ENCODE peak calls at places on chromosomes 5 and 9, in nine cellular contexts. One of them, this sample, is unnamed.

GRCh38 chr9:114777841-114778240 is 28.0 kb downstream of the TNFSF15 start:
- DNase-seq in stimulated activated CD8-positive, alpha-beta memory T cell treated with anti-CD3 and anti-CD28 coated beads, Interleukin-7, amount 100 ng/mL, for 4 hours: peak
- DNase-seq in NCI-H1417: no peak
- DNase-seq in nephron progenitor cell: no peak
- DNase-seq in WTC11: no peak
- DNase-seq in NCI-H1930: no peak
- DNase-seq in PC-3: no peak
- DNase-seq in caudate nucleus: no peak
- DNase-seq in neuronal stem cell: no peak
- DNase-seq in this sample: no peak

GRCh38 chr9:89639367-89639795 is 34.6 kb downstream of the GADD45G start:
- DNase-seq in stimulated activated CD8-positive, alpha-beta memory T cell treated with anti-CD3 and anti-CD28 coated beads, Interleukin-7, amount 100 ng/mL, for 4 hours: no peak
- DNase-seq in NCI-H1417: no peak
- DNase-seq in nephron progenitor cell: no peak
- DNase-seq in WTC11: no peak
- DNase-seq in NCI-H1930: no peak
- DNase-seq in PC-3: no peak
- DNase-seq in caudate nucleus: peak
- DNase-seq in neuronal stem cell: no peak
- DNase-seq in this sample: no peak

GRCh38 chr9:119003218-119003617 is 366.0 kb downstream of the BRINP1 start:
- DNase-seq in stimulated activated CD8-positive, alpha-beta memory T cell treated with anti-CD3 and anti-CD28 coated beads, Interleukin-7, amount 100 ng/mL, for 4 hours: no peak
- DNase-seq in NCI-H1417: no peak
- DNase-seq in nephron progenitor cell: no peak
- DNase-seq in WTC11: no peak
- DNase-seq in NCI-H1930: no peak
- DNase-seq in PC-3: no peak
- DNase-seq in caudate nucleus: no peak
- DNase-seq in neuronal stem cell: no peak
- DNase-seq in this sample: peak

GRCh38 chr5:72234265-72234700 is 85.8 kb downstream of the MRPS27 start:
- DNase-seq in stimulated activated CD8-positive, alpha-beta memory T cell treated with anti-CD3 and anti-CD28 coated beads, Interleukin-7, amount 100 ng/mL, for 4 hours: no peak
- DNase-seq in NCI-H1417: no peak
- DNase-seq in nephron progenitor cell: no peak
- DNase-seq in WTC11: no peak
- DNase-seq in NCI-H1930: no peak
- DNase-seq in PC-3: peak
- DNase-seq in caudate nucleus: no peak
- DNase-seq in neuronal stem cell: no peak
- DNase-seq in this sample: peak

GRCh38 chr5:134116789-134117761 is 2.6 kb downstream of the TCF7 start:
- DNase-seq in stimulated activated CD8-positive, alpha-beta memory T cell treated with anti-CD3 and anti-CD28 coated beads, Interleukin-7, amount 100 ng/mL, for 4 hours: no peak
- DNase-seq in NCI-H1417: no peak
- DNase-seq in nephron progenitor cell: no peak
- DNase-seq in WTC11: no peak
- DNase-seq in NCI-H1930: no peak
- DNase-seq in PC-3: no peak
- DNase-seq in caudate nucleus: no peak
- DNase-seq in neuronal stem cell: no peak
- DNase-seq in this sample: no peak

GRCh38 chr5:76402880-76403712 is at the start of gene IQGAP2:
- DNase-seq in stimulated activated CD8-positive, alpha-beta memory T cell treated with anti-CD3 and anti-CD28 coated beads, Interleukin-7, amount 100 ng/mL, for 4 hours: peak
- DNase-seq in NCI-H1417: peak
- DNase-seq in nephron progenitor cell: peak
- DNase-seq in WTC11: peak
- DNase-seq in NCI-H1930: peak
- DNase-seq in PC-3: peak
- DNase-seq in caudate nucleus: peak
- DNase-seq in neuronal stem cell: peak
- DNase-seq in this sample: peak

GRCh38 chr5:96976-97640 is 5.1 kb downstream of the PLEKHG4B start:
- DNase-seq in stimulated activated CD8-positive, alpha-beta memory T cell treated with anti-CD3 and anti-CD28 coated beads, Interleukin-7, amount 100 ng/mL, for 4 hours: no peak
- DNase-seq in NCI-H1417: no peak
- DNase-seq in nephron progenitor cell: no peak
- DNase-seq in WTC11: no peak
- DNase-seq in NCI-H1930: no peak
- DNase-seq in PC-3: no peak
- DNase-seq in caudate nucleus: no peak
- DNase-seq in neuronal stem cell: no peak
- DNase-seq in this sample: no peak

GRCh38 chr5:139642213-139642612 is 5.9 kb upstream of the CXXC5 start:
- DNase-seq in stimulated activated CD8-positive, alpha-beta memory T cell treated with anti-CD3 and anti-CD28 coated beads, Interleukin-7, amount 100 ng/mL, for 4 hours: no peak
- DNase-seq in NCI-H1417: no peak
- DNase-seq in nephron progenitor cell: no peak
- DNase-seq in WTC11: no peak
- DNase-seq in NCI-H1930: no peak
- DNase-seq in PC-3: no peak
- DNase-seq in caudate nucleus: no peak
- DNase-seq in neuronal stem cell: no peak
- DNase-seq in this sample: no peak

GRCh38 chr9:131739192-131739961 is 499 bp downstream of the RAPGEF1 start:
- DNase-seq in stimulated activated CD8-positive, alpha-beta memory T cell treated with anti-CD3 and anti-CD28 coated beads, Interleukin-7, amount 100 ng/mL, for 4 hours: peak
- DNase-seq in NCI-H1417: no peak
- DNase-seq in nephron progenitor cell: peak
- DNase-seq in WTC11: peak
- DNase-seq in NCI-H1930: no peak
- DNase-seq in PC-3: peak
- DNase-seq in caudate nucleus: no peak
- DNase-seq in neuronal stem cell: peak
- DNase-seq in this sample: peak

GRCh38 chr5:84113246-84114118 is 271.2 kb downstream of the EDIL3 start:
- DNase-seq in stimulated activated CD8-positive, alpha-beta memory T cell treated with anti-CD3 and anti-CD28 coated beads, Interleukin-7, amount 100 ng/mL, for 4 hours: no peak
- DNase-seq in NCI-H1417: peak
- DNase-seq in nephron progenitor cell: no peak
- DNase-seq in WTC11: peak
- DNase-seq in NCI-H1930: peak
- DNase-seq in PC-3: no peak
- DNase-seq in caudate nucleus: no peak
- DNase-seq in neuronal stem cell: peak
- DNase-seq in this sample: peak

GRCh38 chr5:157540707-157541451 is 34.7 kb downstream of the ADAM19 start:
- DNase-seq in stimulated activated CD8-positive, alpha-beta memory T cell treated with anti-CD3 and anti-CD28 coated beads, Interleukin-7, amount 100 ng/mL, for 4 hours: peak
- DNase-seq in NCI-H1417: no peak
- DNase-seq in nephron progenitor cell: no peak
- DNase-seq in WTC11: no peak
- DNase-seq in NCI-H1930: no peak
- DNase-seq in PC-3: no peak
- DNase-seq in caudate nucleus: no peak
- DNase-seq in neuronal stem cell: no peak
- DNase-seq in this sample: peak

GRCh38 chr9:130698514-130698913 is 4.9 kb downstream of the EXOSC2 start:
- DNase-seq in stimulated activated CD8-positive, alpha-beta memory T cell treated with anti-CD3 and anti-CD28 coated beads, Interleukin-7, amount 100 ng/mL, for 4 hours: no peak
- DNase-seq in NCI-H1417: no peak
- DNase-seq in nephron progenitor cell: no peak
- DNase-seq in WTC11: no peak
- DNase-seq in NCI-H1930: no peak
- DNase-seq in PC-3: no peak
- DNase-seq in caudate nucleus: no peak
- DNase-seq in neuronal stem cell: no peak
- DNase-seq in this sample: peak

GRCh38 chr9:75803130-75803529 is 87.3 kb upstream of the PCSK5 start:
- DNase-seq in stimulated activated CD8-positive, alpha-beta memory T cell treated with anti-CD3 and anti-CD28 coated beads, Interleukin-7, amount 100 ng/mL, for 4 hours: no peak
- DNase-seq in NCI-H1417: no peak
- DNase-seq in nephron progenitor cell: no peak
- DNase-seq in WTC11: no peak
- DNase-seq in NCI-H1930: no peak
- DNase-seq in PC-3: no peak
- DNase-seq in caudate nucleus: no peak
- DNase-seq in neuronal stem cell: no peak
- DNase-seq in this sample: peak

GRCh38 chr9:95218790-95219189 is 98.7 kb downstream of the FANCC start:
- DNase-seq in stimulated activated CD8-positive, alpha-beta memory T cell treated with anti-CD3 and anti-CD28 coated beads, Interleukin-7, amount 100 ng/mL, for 4 hours: no peak
- DNase-seq in NCI-H1417: no peak
- DNase-seq in nephron progenitor cell: no peak
- DNase-seq in WTC11: no peak
- DNase-seq in NCI-H1930: no peak
- DNase-seq in PC-3: no peak
- DNase-seq in caudate nucleus: no peak
- DNase-seq in neuronal stem cell: no peak
- DNase-seq in this sample: no peak

GRCh38 chr5:16965581-16965980 is 29.5 kb upstream of the MYO10 start:
- DNase-seq in stimulated activated CD8-positive, alpha-beta memory T cell treated with anti-CD3 and anti-CD28 coated beads, Interleukin-7, amount 100 ng/mL, for 4 hours: no peak
- DNase-seq in NCI-H1417: no peak
- DNase-seq in nephron progenitor cell: no peak
- DNase-seq in WTC11: no peak
- DNase-seq in NCI-H1930: no peak
- DNase-seq in PC-3: no peak
- DNase-seq in caudate nucleus: no peak
- DNase-seq in neuronal stem cell: peak
- DNase-seq in this sample: no peak

GRCh38 chr5:35789732-35790461 is 66.8 kb upstream of the IL7R start:
- DNase-seq in stimulated activated CD8-positive, alpha-beta memory T cell treated with anti-CD3 and anti-CD28 coated beads, Interleukin-7, amount 100 ng/mL, for 4 hours: no peak
- DNase-seq in NCI-H1417: no peak
- DNase-seq in nephron progenitor cell: no peak
- DNase-seq in WTC11: no peak
- DNase-seq in NCI-H1930: no peak
- DNase-seq in PC-3: no peak
- DNase-seq in caudate nucleus: no peak
- DNase-seq in neuronal stem cell: no peak
- DNase-seq in this sample: no peak

GRCh38 chr5:6193315-6193714 is 185.0 kb downstream of the MED10 start:
- DNase-seq in stimulated activated CD8-positive, alpha-beta memory T cell treated with anti-CD3 and anti-CD28 coated beads, Interleukin-7, amount 100 ng/mL, for 4 hours: no peak
- DNase-seq in NCI-H1417: peak
- DNase-seq in nephron progenitor cell: no peak
- DNase-seq in WTC11: no peak
- DNase-seq in NCI-H1930: no peak
- DNase-seq in PC-3: peak
- DNase-seq in caudate nucleus: no peak
- DNase-seq in neuronal stem cell: no peak
- DNase-seq in this sample: no peak

GRCh38 chr9:88224938-88225337 is 86.7 kb upstream of the SPATA31C2 start:
- DNase-seq in stimulated activated CD8-positive, alpha-beta memory T cell treated with anti-CD3 and anti-CD28 coated beads, Interleukin-7, amount 100 ng/mL, for 4 hours: no peak
- DNase-seq in NCI-H1417: no peak
- DNase-seq in nephron progenitor cell: no peak
- DNase-seq in WTC11: no peak
- DNase-seq in NCI-H1930: no peak
- DNase-seq in PC-3: no peak
- DNase-seq in caudate nucleus: no peak
- DNase-seq in neuronal stem cell: no peak
- DNase-seq in this sample: no peak

GRCh38 chr5:2686725-2687124 is 64.8 kb downstream of the IRX2 start:
- DNase-seq in stimulated activated CD8-positive, alpha-beta memory T cell treated with anti-CD3 and anti-CD28 coated beads, Interleukin-7, amount 100 ng/mL, for 4 hours: no peak
- DNase-seq in NCI-H1417: no peak
- DNase-seq in nephron progenitor cell: no peak
- DNase-seq in WTC11: peak
- DNase-seq in NCI-H1930: no peak
- DNase-seq in PC-3: no peak
- DNase-seq in caudate nucleus: no peak
- DNase-seq in neuronal stem cell: no peak
- DNase-seq in this sample: no peak

GRCh38 chr9:108056805-108057386 is 567.3 kb upstream of the KLF4 start:
- DNase-seq in stimulated activated CD8-positive, alpha-beta memory T cell treated with anti-CD3 and anti-CD28 coated beads, Interleukin-7, amount 100 ng/mL, for 4 hours: no peak
- DNase-seq in NCI-H1417: no peak
- DNase-seq in nephron progenitor cell: no peak
- DNase-seq in WTC11: no peak
- DNase-seq in NCI-H1930: no peak
- DNase-seq in PC-3: peak
- DNase-seq in caudate nucleus: no peak
- DNase-seq in neuronal stem cell: no peak
- DNase-seq in this sample: peak

GRCh38 chr5:68273717-68274409 is 58.3 kb downstream of the PIK3R1 start:
- DNase-seq in stimulated activated CD8-positive, alpha-beta memory T cell treated with anti-CD3 and anti-CD28 coated beads, Interleukin-7, amount 100 ng/mL, for 4 hours: no peak
- DNase-seq in NCI-H1417: no peak
- DNase-seq in nephron progenitor cell: no peak
- DNase-seq in WTC11: no peak
- DNase-seq in NCI-H1930: no peak
- DNase-seq in PC-3: no peak
- DNase-seq in caudate nucleus: no peak
- DNase-seq in neuronal stem cell: no peak
- DNase-seq in this sample: no peak

GRCh38 chr9:109108318-109108717 is 11.4 kb downstream of the TMEM245 start:
- DNase-seq in stimulated activated CD8-positive, alpha-beta memory T cell treated with anti-CD3 and anti-CD28 coated beads, Interleukin-7, amount 100 ng/mL, for 4 hours: no peak
- DNase-seq in NCI-H1417: peak
- DNase-seq in nephron progenitor cell: no peak
- DNase-seq in WTC11: no peak
- DNase-seq in NCI-H1930: no peak
- DNase-seq in PC-3: peak
- DNase-seq in caudate nucleus: no peak
- DNase-seq in neuronal stem cell: no peak
- DNase-seq in this sample: peak

GRCh38 chr5:139837711-139838380 is 42.2 kb downstream of the PSD2 start:
- DNase-seq in stimulated activated CD8-positive, alpha-beta memory T cell treated with anti-CD3 and anti-CD28 coated beads, Interleukin-7, amount 100 ng/mL, for 4 hours: no peak
- DNase-seq in NCI-H1417: no peak
- DNase-seq in nephron progenitor cell: no peak
- DNase-seq in WTC11: no peak
- DNase-seq in NCI-H1930: no peak
- DNase-seq in PC-3: no peak
- DNase-seq in caudate nucleus: no peak
- DNase-seq in neuronal stem cell: no peak
- DNase-seq in this sample: no peak

GRCh38 chr5:119554597-119554996 is 74.8 kb upstream of the FAM170A start:
- DNase-seq in stimulated activated CD8-positive, alpha-beta memory T cell treated with anti-CD3 and anti-CD28 coated beads, Interleukin-7, amount 100 ng/mL, for 4 hours: no peak
- DNase-seq in NCI-H1417: no peak
- DNase-seq in nephron progenitor cell: no peak
- DNase-seq in WTC11: no peak
- DNase-seq in NCI-H1930: no peak
- DNase-seq in PC-3: no peak
- DNase-seq in caudate nucleus: no peak
- DNase-seq in neuronal stem cell: no peak
- DNase-seq in this sample: no peak

GRCh38 chr9:2241461-2241874 is 226.3 kb downstream of the SMARCA2 start:
- DNase-seq in stimulated activated CD8-positive, alpha-beta memory T cell treated with anti-CD3 and anti-CD28 coated beads, Interleukin-7, amount 100 ng/mL, for 4 hours: no peak
- DNase-seq in NCI-H1417: peak
- DNase-seq in nephron progenitor cell: peak
- DNase-seq in WTC11: peak
- DNase-seq in NCI-H1930: no peak
- DNase-seq in PC-3: no peak
- DNase-seq in caudate nucleus: peak
- DNase-seq in neuronal stem cell: peak
- DNase-seq in this sample: peak

GRCh38 chr9:122121391-122121790 is 28.3 kb upstream of the TTLL11 start:
- DNase-seq in stimulated activated CD8-positive, alpha-beta memory T cell treated with anti-CD3 and anti-CD28 coated beads, Interleukin-7, amount 100 ng/mL, for 4 hours: no peak
- DNase-seq in NCI-H1417: no peak
- DNase-seq in nephron progenitor cell: no peak
- DNase-seq in WTC11: no peak
- DNase-seq in NCI-H1930: no peak
- DNase-seq in PC-3: no peak
- DNase-seq in caudate nucleus: no peak
- DNase-seq in neuronal stem cell: no peak
- DNase-seq in this sample: no peak

GRCh38 chr5:26959290-26959689 is 79.1 kb downstream of the CDH9 start:
- DNase-seq in stimulated activated CD8-positive, alpha-beta memory T cell treated with anti-CD3 and anti-CD28 coated beads, Interleukin-7, amount 100 ng/mL, for 4 hours: no peak
- DNase-seq in NCI-H1417: no peak
- DNase-seq in nephron progenitor cell: no peak
- DNase-seq in WTC11: no peak
- DNase-seq in NCI-H1930: no peak
- DNase-seq in PC-3: no peak
- DNase-seq in caudate nucleus: no peak
- DNase-seq in neuronal stem cell: no peak
- DNase-seq in this sample: no peak

GRCh38 chr5:53560028-53560427 is 411 bp upstream of the NDUFS4 start:
- DNase-seq in stimulated activated CD8-positive, alpha-beta memory T cell treated with anti-CD3 and anti-CD28 coated beads, Interleukin-7, amount 100 ng/mL, for 4 hours: no peak
- DNase-seq in NCI-H1417: no peak
- DNase-seq in nephron progenitor cell: no peak
- DNase-seq in WTC11: no peak
- DNase-seq in NCI-H1930: no peak
- DNase-seq in PC-3: peak
- DNase-seq in caudate nucleus: no peak
- DNase-seq in neuronal stem cell: no peak
- DNase-seq in this sample: no peak

GRCh38 chr9:70250221-70250620 is 8.6 kb upstream of the SMC5 start:
- DNase-seq in stimulated activated CD8-positive, alpha-beta memory T cell treated with anti-CD3 and anti-CD28 coated beads, Interleukin-7, amount 100 ng/mL, for 4 hours: no peak
- DNase-seq in NCI-H1417: no peak
- DNase-seq in nephron progenitor cell: no peak
- DNase-seq in WTC11: no peak
- DNase-seq in NCI-H1930: no peak
- DNase-seq in PC-3: no peak
- DNase-seq in caudate nucleus: no peak
- DNase-seq in neuronal stem cell: no peak
- DNase-seq in this sample: no peak

GRCh38 chr5:33981408-33982171 is 2.9 kb downstream of the SLC45A2 start:
- DNase-seq in stimulated activated CD8-positive, alpha-beta memory T cell treated with anti-CD3 and anti-CD28 coated beads, Interleukin-7, amount 100 ng/mL, for 4 hours: no peak
- DNase-seq in NCI-H1417: no peak
- DNase-seq in nephron progenitor cell: no peak
- DNase-seq in WTC11: no peak
- DNase-seq in NCI-H1930: no peak
- DNase-seq in PC-3: peak
- DNase-seq in caudate nucleus: no peak
- DNase-seq in neuronal stem cell: no peak
- DNase-seq in this sample: peak

GRCh38 chr5:13553896-13554295 is 390.6 kb downstream of the DNAH5 start:
- DNase-seq in stimulated activated CD8-positive, alpha-beta memory T cell treated with anti-CD3 and anti-CD28 coated beads, Interleukin-7, amount 100 ng/mL, for 4 hours: no peak
- DNase-seq in NCI-H1417: no peak
- DNase-seq in nephron progenitor cell: peak
- DNase-seq in WTC11: peak
- DNase-seq in NCI-H1930: no peak
- DNase-seq in PC-3: peak
- DNase-seq in caudate nucleus: no peak
- DNase-seq in neuronal stem cell: peak
- DNase-seq in this sample: peak